ENCODE peak calls at places on chromosomes 13 and 19, in seven cellular contexts. C is fibroblast of lung, E is cardiac muscle cell, K is prostate gland, U is SK-N-SH, A is progenitor cell of endocrine pancreas, X is breast epithelium. Q is an unnamed sample.

GRCh38 chr13:45705936-45706335 is 3.8 kb downstream of the CBY2 start:
- DNase-seq in C (no peak), E (no peak), A (no peak), U (no peak), K (no peak), X (no peak), Q (no peak)

GRCh38 chr13:39954476-39954875 is 299.0 kb downstream of the COG6 start:
- DNase-seq in U (no peak), E (no peak), X (no peak), K (no peak), C (no peak), A (no peak), Q (no peak)

GRCh38 chr19:5480427-5480836 is 25.2 kb downstream of the ZNRF4 start:
- DNase-seq in E (peak), K (no peak), U (peak), C (peak), X (no peak), A (no peak), Q (no peak)

GRCh38 chr13:33918199-33918932 is 100.4 kb downstream of the RFC3 start:
- DNase-seq in E (peak), U (no peak), A (no peak), K (no peak), C (peak), X (no peak), Q (peak)

GRCh38 chr13:57409121-57409520 is 222.4 kb upstream of the PCDH17 start:
- DNase-seq in C (no peak), K (no peak), A (no peak), E (peak), U (no peak), X (no peak), Q (no peak)

GRCh38 chr19:53076984-53077383 is 26.2 kb downstream of the ZNF160 start:
- DNase-seq in U (peak), K (peak), A (peak), X (no peak), C (peak), E (peak), Q (no peak)

GRCh38 chr19:16615788-16616187 is 12.2 kb downstream of the MED26 start:
- DNase-seq in K (no peak), E (no peak), C (no peak), U (peak), X (no peak), A (no peak), Q (no peak)

GRCh38 chr19:13784731-13785452 is 10.4 kb upstream of the ZSWIM4 start:
- DNase-seq in K (peak), U (peak), C (peak), E (peak), A (peak), X (peak), Q (peak)

GRCh38 chr13:51668580-51669195 is 84.4 kb downstream of the WDFY2 start:
- DNase-seq in U (no peak), K (no peak), E (no peak), C (peak), X (no peak), A (no peak), Q (no peak)

GRCh38 chr19:10104665-10105221 is 1.4 kb upstream of the PPAN start:
- DNase-seq in C (no peak), U (no peak), A (no peak), E (no peak), K (no peak), X (no peak), Q (no peak)

GRCh38 chr13:44967656-44968451 is 21.4 kb downstream of the NUFIP1 start:
- DNase-seq in U (no peak), K (peak), E (no peak), C (peak), X (no peak), A (no peak), Q (peak)

GRCh38 chr13:73062368-73062767 is 3.6 kb downstream of the KLF5 start:
- DNase-seq in U (no peak), E (no peak), A (no peak), C (no peak), X (no peak), K (no peak), Q (no peak)

GRCh38 chr19:13920524-13920923 is 14.5 kb downstream of the CC2D1A start:
- DNase-seq in U (peak), E (no peak), A (no peak), K (no peak), X (no peak), C (no peak), Q (no peak)

GRCh38 chr13:50228527-50228926 is 213.3 kb downstream of the KCNRG start:
- DNase-seq in E (no peak), A (no peak), C (no peak), U (no peak), X (no peak), K (no peak), Q (no peak)

GRCh38 chr13:46172531-46172991 is 9.4 kb downstream of the LCP1 start:
- DNase-seq in C (no peak), U (no peak), X (no peak), A (no peak), E (no peak), K (no peak), Q (no peak)

GRCh38 chr13:96817336-96817941 is 176.8 kb downstream of the OXGR1 start:
- DNase-seq in A (no peak), C (peak), E (peak), K (no peak), U (peak), X (no peak), Q (no peak)

GRCh38 chr13:60583911-60584753 is 187.1 kb downstream of the TDRD3 start:
- DNase-seq in E (no peak), X (no peak), A (no peak), C (peak), K (no peak), U (no peak), Q (peak)

GRCh38 chr19:2208975-2209374 is 27.2 kb downstream of the PLEKHJ1 start:
- DNase-seq in K (no peak), E (no peak), C (no peak), A (no peak), U (no peak), X (no peak), Q (no peak)

GRCh38 chr19:8585894-8586750 is 8.9 kb upstream of the MYO1F start:
- DNase-seq in U (peak), A (peak), K (no peak), C (no peak), X (no peak), E (peak), Q (no peak)

GRCh38 chr19:15769586-15769985 is 17.9 kb upstream of the OR10H5 start:
- DNase-seq in U (no peak), E (no peak), K (no peak), A (no peak), X (no peak), C (no peak), Q (no peak)

GRCh38 chr13:33126909-33127607 is 110.8 kb downstream of the KL start:
- DNase-seq in X (no peak), C (peak), U (no peak), A (no peak), E (no peak), K (no peak), Q (peak)

GRCh38 chr13:90951663-90952062 is 395.8 kb upstream of the MIR17HG start:
- DNase-seq in E (no peak), U (no peak), A (no peak), K (no peak), C (no peak), X (no peak), Q (no peak)

DNA sequence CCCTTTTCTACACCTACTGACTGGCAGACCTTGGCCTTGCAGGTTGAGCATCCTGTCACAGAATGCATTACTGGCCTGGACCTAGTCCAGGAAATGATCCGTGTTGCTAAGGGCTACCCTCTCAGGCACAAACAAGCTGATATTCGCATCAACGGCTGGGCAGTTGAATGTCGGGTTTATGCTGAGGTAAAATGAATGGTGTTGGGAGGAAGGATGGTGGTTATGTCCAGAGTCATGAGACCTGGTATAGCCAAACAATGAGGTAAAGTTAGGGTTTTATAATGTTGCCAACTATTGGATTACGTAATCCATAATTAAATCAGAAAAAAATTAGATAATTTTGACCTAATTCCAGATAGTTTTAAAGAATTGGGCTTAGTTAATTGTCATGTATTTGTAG is 212.5 kb downstream of the PCCA start:
- DNase-seq in U (peak), E (peak), C (no peak), A (no peak), X (no peak), K (no peak), Q (no peak)
- TF ChIP-seq CTCF in U (no peak), E (no peak), C (no peak), A (no peak), X (no peak), K (no peak), Q (no peak)

DNA sequence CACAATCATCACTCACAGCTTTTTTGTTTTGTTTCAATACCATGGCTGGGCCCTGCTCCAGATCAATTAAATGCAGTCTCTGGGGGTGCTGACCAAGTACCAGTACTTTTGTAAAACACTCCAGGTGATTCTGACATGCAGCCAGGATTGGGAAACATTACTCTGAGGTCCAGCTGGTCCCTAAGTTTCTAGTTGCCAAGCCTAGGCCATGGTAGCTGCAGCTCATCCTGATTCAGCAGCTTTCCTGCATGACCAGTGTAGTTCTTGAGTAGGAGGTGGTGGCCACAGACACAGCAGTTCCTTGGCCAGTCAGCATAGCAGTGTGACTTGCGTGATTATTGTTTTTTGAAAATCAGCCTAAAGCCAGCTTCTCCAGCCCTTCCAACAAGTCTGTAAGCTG is 859.1 kb downstream of the DIAPH3 start:
- DNase-seq in X (no peak), U (no peak), A (no peak), C (no peak), E (no peak), K (no peak), Q (no peak)
- TF ChIP-seq CTCF in X (no peak), U (no peak), A (no peak), C (no peak), E (no peak), K (no peak), Q (no peak)

GRCh38 chr19:23190341-23190740 is 59.9 kb downstream of the ZNF724 start:
- DNase-seq in C (no peak), K (no peak), A (no peak), E (no peak), U (no peak), X (no peak), Q (no peak)
- TF ChIP-seq CTCF in C (no peak), K (no peak), A (no peak), E (no peak), U (no peak), X (no peak), Q (no peak)

GRCh38 chr13:75879656-75880055 is 243.5 kb downstream of the LMO7 start:
- DNase-seq in A (no peak), E (no peak), U (no peak), C (no peak), K (no peak), X (no peak), Q (no peak)

GRCh38 chr13:75873499-75873898 is 237.4 kb downstream of the LMO7 start:
- DNase-seq in K (no peak), E (no peak), X (no peak), C (no peak), U (no peak), A (no peak), Q (no peak)

GRCh38 chr13:75875450-75875849 is 239.3 kb downstream of the LMO7 start:
- DNase-seq in E (no peak), K (no peak), U (no peak), A (no peak), C (no peak), X (no peak), Q (no peak)

GRCh38 chr13:75877092-75877491 is 241.0 kb downstream of the LMO7 start:
- DNase-seq in C (no peak), K (no peak), E (no peak), A (no peak), U (no peak), X (no peak), Q (no peak)

GRCh38 chr13:75876371-75877050 is 240.4 kb downstream of the LMO7 start:
- DNase-seq in X (no peak), C (peak), U (peak), A (peak), E (peak), K (peak), Q (peak)
- TF ChIP-seq CTCF in X (peak), C (peak), U (peak), A (peak), E (peak), K (peak), Q (peak)

DNA sequence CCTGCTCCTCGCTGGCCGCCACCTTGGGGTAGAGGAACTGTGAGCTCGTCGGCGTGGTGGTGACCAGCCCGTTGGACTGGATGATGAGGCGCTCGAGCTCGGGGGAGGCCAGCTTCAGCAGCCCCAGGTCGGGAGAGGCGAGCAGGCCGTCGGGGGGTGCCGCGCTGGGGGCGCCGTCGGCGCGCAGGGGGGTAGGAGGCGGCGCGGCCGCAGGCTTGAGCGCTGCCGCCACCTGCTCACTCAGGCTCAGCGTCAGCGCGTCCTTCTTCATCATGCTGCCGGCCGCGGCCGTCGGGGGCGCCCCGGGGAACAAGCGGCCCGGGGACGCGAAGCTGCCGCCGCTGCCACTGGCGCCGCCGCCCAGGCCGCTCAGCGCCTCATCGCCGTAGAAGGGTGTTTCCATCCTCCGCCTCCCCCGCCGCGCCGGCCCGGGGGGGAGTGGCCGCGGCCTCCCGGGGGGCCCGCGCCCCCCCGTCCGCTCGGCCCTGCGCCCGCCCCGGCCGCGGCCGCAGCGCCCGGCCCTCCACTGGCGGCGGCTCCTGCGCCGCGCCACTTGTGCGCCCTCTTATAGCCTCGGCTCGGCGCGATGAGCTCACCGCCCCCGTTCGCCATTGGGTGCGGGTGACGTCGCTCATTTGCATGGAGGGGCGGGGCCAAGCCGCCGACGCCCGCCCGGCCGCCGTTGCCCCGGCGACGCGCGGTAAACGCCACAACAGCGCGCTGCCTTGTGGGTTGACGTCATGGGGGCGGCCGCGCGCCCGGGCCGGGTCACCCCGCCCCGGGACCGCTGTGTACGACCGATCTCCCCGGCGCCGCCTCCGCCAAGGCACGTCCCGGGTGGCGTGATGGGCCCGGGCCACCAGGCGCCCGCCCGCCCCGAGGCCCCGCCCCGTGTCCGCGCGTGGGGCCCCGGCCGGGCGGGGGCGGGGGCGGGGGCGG is at the start of gene JUND:
- DNase-seq in A (peak), E (peak), X (peak), U (peak), K (peak), C (peak), Q (peak)
- TF ChIP-seq CTCF in A (peak), E (no peak), X (no peak), U (peak), K (no peak), C (no peak), Q (peak)

GRCh38 chr13:81639984-81640582 is 1299.2 kb upstream of the SPRY2 start:
- DNase-seq in K (no peak), U (peak), E (no peak), X (no peak), A (no peak), C (no peak), Q (no peak)
- TF ChIP-seq CTCF in K (peak), U (peak), E (no peak), X (no peak), A (peak), C (no peak), Q (peak)

GRCh38 chr13:47603365-47603764 is 397.7 kb downstream of the SUCLA2 start:
- DNase-seq in X (no peak), U (no peak), K (no peak), A (no peak), E (no peak), C (no peak), Q (no peak)
- TF ChIP-seq CTCF in X (no peak), U (no peak), K (no peak), A (no peak), E (no peak), C (no peak), Q (no peak)

DNA sequence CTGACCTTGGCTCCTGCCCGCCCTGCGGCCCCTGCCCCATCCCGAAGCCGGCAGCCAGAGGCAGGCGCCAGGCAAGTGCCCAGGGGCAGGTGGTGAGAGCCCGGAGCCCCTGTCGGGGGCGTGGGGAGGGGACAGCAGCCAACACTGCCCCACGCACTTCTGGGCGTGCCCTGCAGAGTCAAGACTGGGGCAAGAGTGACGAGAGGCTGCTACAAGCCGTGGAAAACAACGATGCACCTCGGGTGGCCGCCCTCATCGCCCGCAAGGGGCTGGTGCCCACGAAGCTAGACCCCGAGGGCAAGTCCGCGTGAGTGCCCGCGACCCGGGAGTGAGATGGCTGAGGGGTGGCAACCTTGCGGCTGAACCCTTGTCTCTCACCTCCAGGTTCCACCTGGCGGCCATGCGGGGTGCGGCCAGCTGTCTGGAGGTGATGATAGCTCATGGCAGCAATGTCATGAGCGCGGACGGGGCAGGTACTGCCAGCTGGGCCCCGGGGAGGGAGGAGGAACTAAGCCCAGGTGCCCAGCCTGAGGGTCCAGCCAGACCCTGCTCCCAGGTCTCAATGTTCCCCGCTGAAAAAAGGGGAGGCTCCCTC is 17.3 kb downstream of the ANKRD24 start:
- DNase-seq in C (no peak), X (no peak), K (no peak), A (no peak), U (peak), E (no peak), Q (no peak)
- TF ChIP-seq CTCF in C (no peak), X (no peak), K (no peak), A (peak), U (peak), E (no peak), Q (peak)

GRCh38 chr19:49213791-49214190 is 56.2 kb downstream of the TRPM4 start:
- DNase-seq in E (no peak), K (no peak), A (no peak), X (no peak), C (no peak), U (no peak), Q (no peak)
- TF ChIP-seq CTCF in E (no peak), K (no peak), A (no peak), X (no peak), C (no peak), U (peak), Q (peak)